ENCODE peak calls at places on chromosome 18, in seven cellular contexts. One of them, this sample, is unnamed.
A peak's percentile ranks its signal among the peaks of the same experiment; 100 is the strongest.

GRCh38 chr18:47970664-47971523 is 40.4 kb upstream of the SMAD2 start:
- DNase-seq in fibroblast of lung: no peak
- DNase-seq in psoas muscle: no peak
- DNase-seq in heart left ventricle: no peak
- DNase-seq in GM23248: no peak
- DNase-seq in body of pancreas: no peak
- DNase-seq in thoracic aorta: no peak
- DNase-seq in this sample: no peak

GRCh38 chr18:38115201-38115600 is 549.6 kb upstream of the CELF4 start:
- DNase-seq in fibroblast of lung: no peak
- DNase-seq in psoas muscle: no peak
- DNase-seq in heart left ventricle: no peak
- DNase-seq in GM23248: no peak
- DNase-seq in body of pancreas: no peak
- DNase-seq in thoracic aorta: no peak
- DNase-seq in this sample: no peak

GRCh38 chr18:21448301-21448700 is 152.2 kb downstream of the ESCO1 start:
- DNase-seq in fibroblast of lung: peak; percentile 60
- DNase-seq in psoas muscle: no peak
- DNase-seq in heart left ventricle: no peak
- DNase-seq in GM23248: peak; percentile 44
- DNase-seq in body of pancreas: no peak
- DNase-seq in thoracic aorta: no peak
- DNase-seq in this sample: no peak

GRCh38 chr18:6561029-6561861 is 146.5 kb upstream of the L3MBTL4 start:
- DNase-seq in fibroblast of lung: no peak
- DNase-seq in psoas muscle: peak; percentile 53
- DNase-seq in heart left ventricle: peak; percentile 75
- DNase-seq in GM23248: peak; percentile 24
- DNase-seq in body of pancreas: peak; percentile 87
- DNase-seq in thoracic aorta: no peak
- DNase-seq in this sample: peak; percentile 75

GRCh38 chr18:52288403-52289004 is 51.5 kb upstream of the DCC start:
- DNase-seq in fibroblast of lung: no peak
- DNase-seq in psoas muscle: no peak
- DNase-seq in heart left ventricle: no peak
- DNase-seq in GM23248: peak; percentile 13
- DNase-seq in body of pancreas: peak; percentile 18
- DNase-seq in thoracic aorta: no peak
- DNase-seq in this sample: no peak

GRCh38 chr18:49183921-49184320 is 233.2 kb upstream of the SMAD7 start:
- DNase-seq in fibroblast of lung: no peak
- DNase-seq in psoas muscle: no peak
- DNase-seq in heart left ventricle: no peak
- DNase-seq in GM23248: peak; percentile 53
- DNase-seq in body of pancreas: no peak
- DNase-seq in thoracic aorta: no peak
- DNase-seq in this sample: no peak

GRCh38 chr18:72768681-72769229 is 99.0 kb downstream of the NETO1 start:
- DNase-seq in fibroblast of lung: no peak
- DNase-seq in psoas muscle: no peak
- DNase-seq in heart left ventricle: no peak
- DNase-seq in GM23248: no peak
- DNase-seq in body of pancreas: no peak
- DNase-seq in thoracic aorta: no peak
- DNase-seq in this sample: no peak

GRCh38 chr18:32259553-32259952 is 69.7 kb downstream of the MEP1B start:
- DNase-seq in fibroblast of lung: no peak
- DNase-seq in psoas muscle: no peak
- DNase-seq in heart left ventricle: no peak
- DNase-seq in GM23248: no peak
- DNase-seq in body of pancreas: no peak
- DNase-seq in thoracic aorta: no peak
- DNase-seq in this sample: no peak

GRCh38 chr18:55320399-55321255 is 267.4 kb downstream of the TCF4 start:
- DNase-seq in fibroblast of lung: peak; percentile 62
- DNase-seq in psoas muscle: no peak
- DNase-seq in heart left ventricle: no peak
- DNase-seq in GM23248: peak; percentile 54
- DNase-seq in body of pancreas: no peak
- DNase-seq in thoracic aorta: no peak
- DNase-seq in this sample: no peak

GRCh38 chr18:55323051-55323994 is 264.7 kb downstream of the TCF4 start:
- DNase-seq in fibroblast of lung: peak; percentile 48
- DNase-seq in psoas muscle: no peak
- DNase-seq in heart left ventricle: no peak
- DNase-seq in GM23248: peak; percentile 72
- DNase-seq in body of pancreas: no peak
- DNase-seq in thoracic aorta: no peak
- DNase-seq in this sample: no peak

GRCh38 chr18:55322176-55322735 is 265.7 kb downstream of the TCF4 start:
- DNase-seq in fibroblast of lung: peak; percentile 95
- DNase-seq in psoas muscle: peak; percentile 90
- DNase-seq in heart left ventricle: peak; percentile 94
- DNase-seq in GM23248: peak; percentile 94
- DNase-seq in body of pancreas: peak; percentile 81
- DNase-seq in thoracic aorta: peak; percentile 63
- DNase-seq in this sample: peak; percentile 86

GRCh38 chr18:55319517-55319905 is 268.5 kb downstream of the TCF4 start:
- DNase-seq in fibroblast of lung: peak; percentile 76
- DNase-seq in psoas muscle: no peak
- DNase-seq in heart left ventricle: no peak
- DNase-seq in GM23248: peak; percentile 85
- DNase-seq in body of pancreas: no peak
- DNase-seq in thoracic aorta: no peak
- DNase-seq in this sample: no peak

GRCh38 chr18:55321268-55322175 is 266.5 kb downstream of the TCF4 start:
- DNase-seq in fibroblast of lung: peak; percentile 93
- DNase-seq in psoas muscle: peak; percentile 95
- DNase-seq in heart left ventricle: peak; percentile 96
- DNase-seq in GM23248: peak; percentile 95
- DNase-seq in body of pancreas: peak; percentile 85
- DNase-seq in thoracic aorta: peak; percentile 71
- DNase-seq in this sample: peak; percentile 93
- H3K4me3 ChIP-seq in fibroblast of lung: peak overlapping the region; percentile 67
- H3K4me3 ChIP-seq in psoas muscle: peak overlapping the region; percentile 77
- H3K4me3 ChIP-seq in heart left ventricle: peak overlapping the region; percentile 66
- H3K4me3 ChIP-seq in GM23248: peak overlapping the region; percentile 87
- H3K4me3 ChIP-seq in body of pancreas: peak overlapping the region; percentile 22
- H3K4me3 ChIP-seq in thoracic aorta: peak overlapping the region; percentile 79
- H3K4me3 ChIP-seq in this sample: peak overlapping the region; percentile 54

GRCh38 chr18:44238449-44238848 is 442.2 kb upstream of the SETBP1 start:
- DNase-seq in fibroblast of lung: peak; percentile 59
- DNase-seq in psoas muscle: no peak
- DNase-seq in heart left ventricle: no peak
- DNase-seq in GM23248: no peak
- DNase-seq in body of pancreas: no peak
- DNase-seq in thoracic aorta: no peak
- DNase-seq in this sample: no peak

GRCh38 chr18:44241041-44241440 is 439.6 kb upstream of the SETBP1 start:
- DNase-seq in fibroblast of lung: no peak
- DNase-seq in psoas muscle: no peak
- DNase-seq in heart left ventricle: no peak
- DNase-seq in GM23248: no peak
- DNase-seq in body of pancreas: no peak
- DNase-seq in thoracic aorta: no peak
- DNase-seq in this sample: no peak

DNA sequence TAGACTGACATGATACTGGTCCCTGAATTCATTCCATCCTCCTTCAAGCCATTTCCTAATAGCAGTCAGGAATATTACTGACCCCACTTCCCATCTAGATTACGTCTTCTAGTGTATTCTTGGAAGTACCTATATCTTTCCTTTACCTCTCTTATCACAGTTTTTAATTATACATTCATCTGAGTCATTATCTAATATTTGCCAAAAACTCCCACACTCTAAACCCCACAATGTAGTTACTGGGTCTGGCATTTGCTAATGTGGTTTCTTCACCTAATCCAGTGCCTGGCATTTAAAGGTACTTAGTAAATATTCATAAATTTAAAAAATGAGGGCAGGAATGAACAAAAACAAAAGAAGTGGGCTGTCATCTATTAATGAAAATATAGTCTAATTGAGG is 441.8 kb upstream of the SETBP1 start:
- DNase-seq in fibroblast of lung: peak; percentile 53
- DNase-seq in psoas muscle: no peak
- DNase-seq in heart left ventricle: no peak
- DNase-seq in GM23248: no peak
- DNase-seq in body of pancreas: no peak
- DNase-seq in thoracic aorta: no peak
- DNase-seq in this sample: no peak
- H3K27ac ChIP-seq in fibroblast of lung: no peak overlapping the region
- H3K27ac ChIP-seq in psoas muscle: no peak overlapping the region
- H3K27ac ChIP-seq in heart left ventricle: no peak overlapping the region
- H3K27ac ChIP-seq in GM23248: no peak overlapping the region
- H3K27ac ChIP-seq in body of pancreas: no peak overlapping the region
- H3K27ac ChIP-seq in thoracic aorta: no peak overlapping the region
- H3K27ac ChIP-seq in this sample: no peak overlapping the region

DNA sequence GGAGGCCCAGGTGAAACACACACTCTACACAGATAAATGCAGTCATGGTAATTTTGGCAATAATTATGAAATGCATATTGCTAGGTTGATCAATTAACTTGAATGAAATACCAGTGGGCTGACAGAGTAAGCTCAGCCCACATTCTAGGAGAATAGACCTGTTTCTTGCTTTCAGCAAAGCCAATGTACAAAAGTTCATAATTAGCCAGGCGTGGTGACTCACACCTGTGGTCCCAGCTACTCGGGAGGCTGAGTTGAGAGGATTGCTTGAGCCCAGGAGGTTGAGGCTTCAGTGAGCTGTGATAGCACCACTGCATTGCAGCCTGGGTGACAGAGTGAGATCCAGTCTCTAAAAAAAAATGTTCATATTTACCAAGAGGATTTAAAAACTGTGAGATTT is 15.7 kb upstream of the MBP start:
- DNase-seq in fibroblast of lung: no peak
- DNase-seq in psoas muscle: no peak
- DNase-seq in heart left ventricle: no peak
- DNase-seq in GM23248: no peak
- DNase-seq in body of pancreas: no peak
- DNase-seq in thoracic aorta: no peak
- DNase-seq in this sample: no peak
- H3K4me3 ChIP-seq in fibroblast of lung: no peak overlapping the region
- H3K4me3 ChIP-seq in psoas muscle: no peak overlapping the region
- H3K4me3 ChIP-seq in heart left ventricle: no peak overlapping the region
- H3K4me3 ChIP-seq in GM23248: no peak overlapping the region
- H3K4me3 ChIP-seq in body of pancreas: no peak overlapping the region
- H3K4me3 ChIP-seq in thoracic aorta: no peak overlapping the region
- H3K4me3 ChIP-seq in this sample: no peak overlapping the region

GRCh38 chr18:11165952-11166351 is 16.6 kb upstream of the PIEZO2 start:
- DNase-seq in fibroblast of lung: no peak
- DNase-seq in psoas muscle: no peak
- DNase-seq in heart left ventricle: no peak
- DNase-seq in GM23248: no peak
- DNase-seq in body of pancreas: no peak
- DNase-seq in thoracic aorta: no peak
- DNase-seq in this sample: no peak
- H3K27ac ChIP-seq in fibroblast of lung: no peak overlapping the region
- H3K27ac ChIP-seq in psoas muscle: no peak overlapping the region
- H3K27ac ChIP-seq in heart left ventricle: no peak overlapping the region
- H3K27ac ChIP-seq in GM23248: no peak overlapping the region
- H3K27ac ChIP-seq in body of pancreas: no peak overlapping the region
- H3K27ac ChIP-seq in thoracic aorta: no peak overlapping the region
- H3K27ac ChIP-seq in this sample: no peak overlapping the region

DNA sequence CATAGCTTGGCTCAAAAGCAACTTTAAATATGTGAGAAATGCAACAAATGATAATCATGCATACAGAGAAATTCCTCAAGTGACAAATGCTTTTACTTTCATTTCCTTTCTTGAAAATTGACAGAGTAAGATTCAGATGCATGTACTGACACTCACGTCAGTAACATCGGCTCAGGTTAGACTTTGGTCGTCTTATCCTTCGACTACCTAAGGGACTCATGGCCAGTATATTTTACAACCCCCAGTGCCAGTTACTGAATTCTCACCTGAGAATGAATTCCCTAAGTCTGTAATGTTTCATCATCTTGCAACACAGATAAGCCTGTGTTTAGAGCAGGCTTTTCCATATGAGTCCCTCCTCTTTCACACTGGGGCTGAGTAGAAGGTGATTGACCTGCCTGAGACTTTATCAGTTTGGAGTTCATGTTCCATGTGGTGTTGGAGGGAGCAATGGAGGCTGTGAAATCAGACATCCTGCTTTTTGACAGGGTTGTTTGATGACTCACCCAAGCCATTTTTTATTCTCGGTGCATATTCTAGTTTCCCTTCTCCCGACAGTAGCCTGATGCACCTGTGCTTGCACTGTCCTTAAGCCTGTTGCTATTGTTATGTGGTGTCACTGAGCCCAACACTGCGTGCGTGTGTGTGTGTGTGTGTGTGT is 30.5 kb upstream of the ATP8B1 start:
- DNase-seq in fibroblast of lung: peak; percentile 61
- DNase-seq in psoas muscle: no peak
- DNase-seq in heart left ventricle: no peak
- DNase-seq in GM23248: peak; percentile 36
- DNase-seq in body of pancreas: peak; percentile 36
- DNase-seq in thoracic aorta: no peak
- DNase-seq in this sample: no peak
- H3K4me3 ChIP-seq in fibroblast of lung: no peak overlapping the region
- H3K4me3 ChIP-seq in psoas muscle: no peak overlapping the region
- H3K4me3 ChIP-seq in heart left ventricle: no peak overlapping the region
- H3K4me3 ChIP-seq in GM23248: peak overlapping the region; percentile 19
- H3K4me3 ChIP-seq in body of pancreas: no peak overlapping the region
- H3K4me3 ChIP-seq in thoracic aorta: peak overlapping the region; percentile 25
- H3K4me3 ChIP-seq in this sample: no peak overlapping the region

GRCh38 chr18:45361148-45361851 is 254.0 kb upstream of the SLC14A2 start:
- DNase-seq in fibroblast of lung: peak; percentile 65
- DNase-seq in psoas muscle: peak; percentile 28
- DNase-seq in heart left ventricle: no peak
- DNase-seq in GM23248: peak; percentile 81
- DNase-seq in body of pancreas: no peak
- DNase-seq in thoracic aorta: no peak
- DNase-seq in this sample: no peak
- H3K27ac ChIP-seq in fibroblast of lung: no peak overlapping the region
- H3K27ac ChIP-seq in psoas muscle: no peak overlapping the region
- H3K27ac ChIP-seq in heart left ventricle: no peak overlapping the region
- H3K27ac ChIP-seq in GM23248: peak overlapping the region; percentile 59
- H3K27ac ChIP-seq in body of pancreas: no peak overlapping the region
- H3K27ac ChIP-seq in thoracic aorta: no peak overlapping the region
- H3K27ac ChIP-seq in this sample: no peak overlapping the region

GRCh38 chr18:59898609-59899297 is 1.0 kb upstream of the PMAIP1 start:
- DNase-seq in fibroblast of lung: peak; percentile 66
- DNase-seq in psoas muscle: no peak
- DNase-seq in heart left ventricle: no peak
- DNase-seq in GM23248: no peak
- DNase-seq in body of pancreas: no peak
- DNase-seq in thoracic aorta: no peak
- DNase-seq in this sample: no peak
- H3K4me3 ChIP-seq in fibroblast of lung: peak overlapping the region; percentile 84
- H3K4me3 ChIP-seq in psoas muscle: peak overlapping the region; percentile 66
- H3K4me3 ChIP-seq in heart left ventricle: peak overlapping the region; percentile 60
- H3K4me3 ChIP-seq in GM23248: peak overlapping the region; percentile 77
- H3K4me3 ChIP-seq in body of pancreas: peak overlapping the region; percentile 70
- H3K4me3 ChIP-seq in thoracic aorta: peak overlapping the region; percentile 82
- H3K4me3 ChIP-seq in this sample: no peak overlapping the region